ENCODE peak calls at places on chromosomes 12 and 14, in seven cellular contexts. E is A549; G is fibroblast of lung; H is CD8-positive, alpha-beta T cell; D is neural progenitor cell; N is mucosa of descending colon; W is choroid plexus epithelial cell. V is an unnamed sample.

GRCh38 chr14:85587152-85587697 is 57.3 kb downstream of the FLRT2 start:
- DNase-seq in W (peak), G (peak), N (no peak), H (no peak), D (no peak), E (no peak), V (peak)

GRCh38 chr14:74747237-74747636 is 15.9 kb upstream of the YLPM1 start:
- DNase-seq in D (no peak), H (no peak), N (no peak), W (no peak), E (no peak), G (no peak), V (no peak)

GRCh38 chr14:96362071-96362964 is 823 bp downstream of the ATG2B start:
- DNase-seq in G (peak), H (peak), N (no peak), E (peak), D (peak), W (peak), V (peak)

GRCh38 chr12:11650697-11651281 is 1.3 kb downstream of the ETV6 start:
- DNase-seq in E (peak), W (peak), N (no peak), G (peak), H (no peak), D (peak), V (peak)

GRCh38 chr14:91138511-91139359 is 24.9 kb downstream of the DGLUCY start:
- DNase-seq in W (peak), N (no peak), H (no peak), E (peak), G (no peak), D (peak), V (peak)

GRCh38 chr12:26938660-26939185 is 453 bp downstream of the FGFR1OP2 start:
- DNase-seq in N (no peak), E (peak), G (no peak), W (no peak), H (peak), D (no peak), V (no peak)

GRCh38 chr14:65881642-65882041 is 469.1 kb downstream of the FUT8 start:
- DNase-seq in D (no peak), G (no peak), N (no peak), H (no peak), W (no peak), E (no peak), V (no peak)

GRCh38 chr12:29546000-29546399 is 48.5 kb upstream of the OVCH1 start:
- DNase-seq in H (no peak), G (no peak), E (no peak), W (no peak), D (no peak), N (no peak), V (no peak)

GRCh38 chr14:33936391-33936790 is 14.5 kb downstream of the EGLN3 start:
- DNase-seq in W (no peak), H (no peak), G (no peak), D (peak), N (no peak), E (no peak), V (no peak)

GRCh38 chr14:89957791-89958190 is 2.1 kb downstream of the TDP1 start:
- DNase-seq in N (no peak), D (no peak), H (no peak), W (no peak), G (peak), E (no peak), V (no peak)

GRCh38 chr12:64782181-64782580 is 23.0 kb upstream of the GNS start:
- DNase-seq in G (no peak), W (no peak), N (no peak), H (no peak), E (no peak), D (no peak), V (no peak)

GRCh38 chr12:56715798-56716197 is 9.3 kb downstream of the NACA start:
- DNase-seq in E (no peak), D (no peak), N (no peak), G (no peak), W (no peak), H (no peak), V (no peak)

GRCh38 chr12:80299976-80300375 is 144.1 kb upstream of the PTPRQ start:
- DNase-seq in W (no peak), H (no peak), N (no peak), D (no peak), E (no peak), G (no peak), V (no peak)

GRCh38 chr12:51195841-51196240 is 22.0 kb downstream of the POU6F1 start:
- DNase-seq in W (no peak), H (no peak), D (no peak), G (no peak), E (no peak), N (no peak), V (no peak)

GRCh38 chr12:51190820-51191219 is 17.9 kb upstream of the TFCP2 start:
- DNase-seq in G (no peak), H (no peak), E (no peak), D (no peak), N (no peak), W (peak), V (no peak)

GRCh38 chr12:51189790-51190355 is 16.9 kb upstream of the TFCP2 start:
- DNase-seq in N (no peak), G (no peak), E (no peak), W (no peak), D (no peak), H (no peak), V (no peak)

GRCh38 chr12:51191516-51192283 is 18.8 kb upstream of the TFCP2 start:
- DNase-seq in N (no peak), W (no peak), H (no peak), G (no peak), E (no peak), D (no peak), V (no peak)

GRCh38 chr12:51192284-51192671 is 19.3 kb upstream of the TFCP2 start:
- DNase-seq in N (no peak), E (no peak), D (no peak), W (no peak), G (no peak), H (no peak), V (no peak)
- TF ChIP-seq CTCF in N (no peak), E (no peak), D (no peak), W (peak), G (no peak), H (no peak), V (no peak)

GRCh38 chr14:84029246-84029645 is 1500.7 kb upstream of the FLRT2 start:
- DNase-seq in D (no peak), W (no peak), E (no peak), G (no peak), H (no peak), N (no peak), V (no peak)

GRCh38 chr14:84028205-84028604 is 1501.7 kb upstream of the FLRT2 start:
- DNase-seq in N (no peak), G (no peak), W (no peak), D (no peak), H (no peak), E (no peak), V (no peak)

GRCh38 chr14:84025258-84026012 is 1504.5 kb upstream of the FLRT2 start:
- DNase-seq in E (no peak), W (no peak), H (no peak), N (no peak), D (no peak), G (no peak), V (no peak)

GRCh38 chr14:84024231-84024630 is 1505.7 kb upstream of the FLRT2 start:
- DNase-seq in D (no peak), W (no peak), H (no peak), G (no peak), E (no peak), N (no peak), V (no peak)

GRCh38 chr14:84029720-84030119 is 1500.2 kb upstream of the FLRT2 start:
- DNase-seq in H (no peak), N (no peak), D (no peak), W (no peak), G (no peak), E (no peak), V (no peak)
- H3K4me3 ChIP-seq in H (no peak), N (no peak), D (no peak), W (no peak), G (no peak), E (no peak), V (no peak)

DNA sequence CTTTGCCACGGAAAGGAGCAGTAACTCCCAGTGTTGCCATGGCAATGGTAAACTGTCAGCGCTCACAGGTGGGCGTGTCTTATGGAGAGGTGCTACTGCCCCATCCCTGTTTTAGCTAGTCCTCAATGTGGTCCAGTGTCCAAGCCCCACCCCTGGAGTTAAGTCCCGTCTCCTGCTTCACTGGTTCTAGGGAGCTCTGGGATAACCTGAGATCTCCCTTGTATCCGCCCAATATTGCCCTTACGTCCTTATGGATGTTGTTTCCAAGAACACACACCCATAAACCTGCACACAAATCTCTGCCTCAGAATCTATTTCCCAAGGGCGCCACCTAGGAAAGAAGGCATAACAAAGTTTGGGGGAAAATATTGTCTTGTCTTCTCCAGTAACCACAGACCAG is 64.2 kb downstream of the SPRING1 start:
- DNase-seq in W (no peak), H (no peak), G (no peak), N (no peak), E (no peak), D (peak), V (no peak)
- TF ChIP-seq CTCF in W (peak), H (no peak), G (no peak), N (no peak), E (peak), D (peak), V (peak)

DNA sequence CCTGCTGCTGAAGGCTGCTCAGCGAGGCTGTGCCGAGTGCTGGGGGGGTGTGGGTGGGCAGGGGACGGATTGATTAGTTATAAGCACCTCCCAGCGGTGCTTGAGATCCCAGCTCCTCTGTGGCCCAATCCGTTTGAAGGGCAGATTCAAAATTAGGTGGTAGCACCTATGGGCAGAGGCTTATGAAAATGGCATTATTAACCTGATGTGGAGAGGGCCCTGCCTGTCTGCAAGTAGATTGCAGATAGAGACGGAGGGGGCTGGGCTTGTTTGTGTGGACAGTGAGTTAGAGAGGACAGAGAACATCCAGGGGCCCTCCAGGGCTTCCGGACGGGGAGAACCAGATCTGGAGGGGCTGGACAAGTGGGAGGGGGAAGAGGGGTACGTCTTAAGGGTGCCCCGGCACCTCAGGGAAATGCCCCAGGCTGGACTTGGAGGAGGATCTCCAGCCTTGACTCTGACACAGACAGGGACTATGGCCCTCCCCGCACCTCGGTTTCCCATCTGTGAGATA is at the start of gene RTL1:
- DNase-seq in N (no peak), G (no peak), D (no peak), W (no peak), H (no peak), E (no peak), V (no peak)
- H3K4me3 ChIP-seq in N (no peak), G (no peak), D (peak), W (no peak), H (no peak), E (no peak), V (no peak)

DNA sequence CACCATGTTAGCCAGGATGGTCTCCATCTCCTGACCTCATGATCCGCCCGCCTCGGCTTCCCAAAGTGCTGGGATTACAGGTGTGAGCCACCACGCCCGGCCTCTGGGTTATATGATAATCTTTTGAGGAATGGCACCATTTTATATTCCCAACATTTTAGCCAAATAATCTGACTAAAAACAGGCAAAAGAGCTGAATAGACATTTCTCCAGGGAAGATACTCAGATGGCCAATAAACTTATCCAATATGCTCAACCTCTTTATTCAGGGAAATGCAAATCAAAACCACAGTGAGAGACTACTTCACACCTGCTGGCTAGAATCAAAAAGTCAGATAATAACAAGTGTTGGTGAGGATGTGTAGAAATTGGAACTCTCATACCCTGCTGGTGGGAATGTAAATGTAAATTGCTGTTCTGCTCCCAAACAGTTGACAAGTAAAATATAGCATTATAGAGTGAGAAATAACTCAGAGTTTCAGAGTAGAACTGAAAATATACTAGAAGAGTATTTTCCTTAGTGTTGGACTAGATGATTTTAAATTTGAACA is 80.0 kb downstream of the RCOR1 start:
- DNase-seq in D (no peak), W (no peak), N (no peak), E (no peak), H (no peak), G (no peak), V (no peak)
- TF ChIP-seq CTCF in D (no peak), W (no peak), N (no peak), E (no peak), H (no peak), G (no peak), V (no peak)

DNA sequence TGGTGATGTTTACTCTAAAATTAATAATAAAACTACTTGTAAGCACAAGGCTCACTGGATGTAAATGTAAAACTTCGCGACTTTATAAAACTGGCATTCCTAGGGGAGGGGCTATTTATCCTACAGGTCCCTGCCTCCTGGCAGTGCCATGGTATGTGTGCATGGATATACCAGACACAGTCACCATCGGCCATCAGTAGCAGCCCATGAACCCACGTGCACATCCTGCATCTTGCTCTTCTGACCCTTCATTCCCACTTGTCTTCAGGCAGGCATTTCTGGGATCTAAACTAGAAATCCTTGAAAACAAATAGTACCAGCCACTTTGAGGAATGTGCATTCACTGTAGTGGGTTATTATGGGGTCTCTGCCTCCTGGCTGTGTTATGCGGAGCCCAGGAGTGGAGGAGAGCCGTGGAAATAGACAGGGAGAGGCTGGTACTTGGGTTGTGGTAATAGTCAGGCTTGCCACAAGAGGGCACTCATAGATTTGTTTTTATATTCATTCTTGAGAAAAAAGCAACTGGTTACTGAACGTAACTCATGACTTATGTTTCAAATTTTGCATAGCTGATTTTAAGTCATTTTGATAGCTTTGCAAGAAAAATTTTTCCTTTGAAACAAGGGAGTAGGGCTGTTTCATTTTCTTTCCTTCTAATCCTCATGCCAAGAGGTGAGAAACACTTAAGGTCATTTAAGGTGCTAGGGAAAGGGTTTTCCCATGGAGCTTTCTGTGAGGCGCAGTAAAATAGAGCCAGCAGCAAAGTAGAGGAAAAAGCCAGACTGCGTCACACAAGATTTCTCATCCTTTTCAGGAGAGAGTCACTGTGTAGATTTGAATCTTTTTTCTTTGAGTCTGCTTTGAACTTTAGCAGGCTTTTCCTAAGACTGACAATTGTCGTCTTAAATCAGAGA is 17.4 kb upstream of the GALNT16 start:
- DNase-seq in D (peak), W (peak), N (no peak), E (peak), G (peak), H (peak), V (peak)
- H3K4me3 ChIP-seq in D (no peak), W (no peak), N (no peak), E (no peak), G (no peak), H (no peak), V (no peak)

GRCh38 chr12:67451206-67451605 is 182.0 kb downstream of the CAND1 start:
- DNase-seq in G (no peak), H (no peak), E (no peak), N (no peak), D (no peak), W (no peak), V (no peak)
- TF ChIP-seq CTCF in G (no peak), H (no peak), E (no peak), N (no peak), D (no peak), W (no peak), V (no peak)

DNA sequence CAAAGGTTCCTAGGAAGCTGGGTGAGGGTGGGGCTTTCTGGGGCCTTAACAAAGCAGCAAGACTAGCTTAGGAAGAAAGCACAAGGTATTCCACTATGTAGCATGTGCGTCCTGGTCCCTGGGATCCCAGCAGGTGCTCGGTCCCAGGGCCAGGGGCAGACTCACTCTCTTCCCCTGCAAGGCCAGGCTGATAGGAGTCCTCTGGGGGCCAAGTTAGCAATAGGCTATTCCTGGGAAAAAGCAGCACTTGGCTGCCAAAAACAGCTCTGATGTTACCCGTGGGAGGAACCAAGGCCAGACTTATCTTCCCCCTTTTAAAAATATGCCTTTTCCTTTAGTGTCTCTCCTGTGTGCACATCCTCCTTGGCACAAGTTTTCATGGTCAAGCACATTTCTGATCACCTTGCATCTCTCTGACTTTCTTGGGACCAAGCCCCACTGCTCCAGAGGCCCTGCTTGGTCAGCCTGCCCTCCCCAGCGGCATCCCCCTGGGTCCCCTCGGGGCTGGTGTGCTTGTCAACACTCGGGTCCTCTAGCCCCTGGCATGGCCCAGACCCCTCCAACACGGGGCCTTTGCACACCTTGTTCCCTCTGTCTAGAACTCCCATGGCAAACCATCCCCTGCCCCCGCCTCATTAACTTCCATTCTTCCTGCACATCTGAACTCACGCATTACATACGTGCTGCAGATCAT is 22.0 kb downstream of the CCDC92 start:
- DNase-seq in W (no peak), N (no peak), G (no peak), E (no peak), D (no peak), H (no peak), V (peak)
- H3K4me3 ChIP-seq in W (no peak), N (no peak), G (no peak), E (no peak), D (no peak), H (no peak), V (no peak)

GRCh38 chr12:62794218-62794583 is 140.7 kb downstream of the PPM1H start:
- DNase-seq in H (no peak), N (no peak), W (no peak), G (no peak), D (no peak), E (no peak), V (no peak)
- TF ChIP-seq CTCF in H (peak), N (no peak), W (no peak), G (no peak), D (no peak), E (no peak), V (no peak)

GRCh38 chr12:70317781-70318180 is 48.3 kb upstream of the KCNMB4 start:
- DNase-seq in H (no peak), W (peak), G (peak), D (no peak), N (no peak), E (no peak), V (no peak)

GRCh38 chr12:70321182-70321581 is 44.9 kb upstream of the KCNMB4 start:
- DNase-seq in D (no peak), G (no peak), E (no peak), N (no peak), H (no peak), W (no peak), V (no peak)

GRCh38 chr12:70314145-70314544 is 51.9 kb upstream of the KCNMB4 start:
- DNase-seq in E (no peak), W (no peak), H (no peak), D (no peak), N (no peak), G (no peak), V (no peak)

GRCh38 chr12:70319632-70320031 is 46.5 kb upstream of the KCNMB4 start:
- DNase-seq in W (no peak), H (no peak), G (no peak), E (no peak), N (no peak), D (no peak), V (no peak)
- H3K4me3 ChIP-seq in W (no peak), H (no peak), G (no peak), E (no peak), N (no peak), D (no peak), V (no peak)

V was measured in fibroblast of pulmonary artery.